ENCODE peak calls at places on chromosome 21, in six cellular contexts. L is mucosa of descending colon, V is GM12865, B is tibial nerve, S is fibroblast of mammary gland, O is AG09309. W is an unnamed sample.
A peak's percentile ranks its signal among the peaks of the same experiment; 100 is the strongest.

GRCh38 chr21:39281207-39281606 is 32.2 kb downstream of the BRWD1 start:
- DNase-seq in L (no peak), V (no peak), B (no peak), S (no peak), O (no peak), W (no peak)

GRCh38 chr21:32844653-32845443 is 73.3 kb upstream of the PAXBP1 start:
- DNase-seq in L (no peak), V (no peak), B (no peak), S (peak; percentile 98), O (peak; percentile 50), W (peak; percentile 37)

GRCh38 chr21:28385845-28386244 is 606.8 kb downstream of the LTN1 start:
- DNase-seq in L (no peak), V (no peak), B (no peak), S (no peak), O (no peak), W (no peak)

GRCh38 chr21:34613679-34614442 is 1.1 kb downstream of the RCAN1 start:
- DNase-seq in L (no peak), V (no peak), B (no peak), S (peak; percentile 31), O (no peak), W (no peak)

GRCh38 chr21:28632718-28633408 is 359.8 kb downstream of the LTN1 start:
- DNase-seq in L (no peak), V (no peak), B (no peak), S (peak; percentile 85), O (no peak), W (no peak)

GRCh38 chr21:38777015-38777414 is 28.7 kb upstream of the ETS2 start:
- DNase-seq in L (no peak), V (no peak), B (no peak), S (no peak), O (no peak), W (no peak)

GRCh38 chr21:39562791-39563770 is 49.7 kb upstream of the B3GALT5 start:
- DNase-seq in L (no peak), V (no peak), B (no peak), S (no peak), O (no peak), W (no peak)

GRCh38 chr21:10272216-10272615 is 249.2 kb upstream of the TPTE start:
- DNase-seq in L (peak; percentile 12), V (no peak), B (no peak), S (no peak), O (no peak), W (no peak)

GRCh38 chr21:38729745-38730401 is 75.9 kb upstream of the ETS2 start:
- DNase-seq in L (no peak), V (no peak), B (no peak), S (no peak), O (no peak), W (no peak)

GRCh38 chr21:41766883-41767605 is at the start of gene RIPK4:
- DNase-seq in L (peak; percentile 87), V (peak; percentile 63), B (no peak), S (no peak), O (no peak), W (peak; percentile 54)

GRCh38 chr21:42079939-42080787 is 9.0 kb downstream of the UMODL1 start:
- DNase-seq in L (no peak), V (no peak), B (no peak), S (peak; percentile 64), O (no peak), W (no peak)

GRCh38 chr21:27407296-27407695 is 440.4 kb upstream of the ADAMTS5 start:
- DNase-seq in L (no peak), V (no peak), B (no peak), S (peak; percentile 25), O (no peak), W (peak; percentile 93)

GRCh38 chr21:33402011-33402979 is 918 bp upstream of the IFNGR2 start:
- DNase-seq in L (peak; percentile 81), V (peak; percentile 69), B (peak; percentile 69), S (peak; percentile 82), O (no peak), W (no peak)

GRCh38 chr21:14850394-14850793 is 214.4 kb downstream of the NRIP1 start:
- DNase-seq in L (no peak), V (no peak), B (no peak), S (peak; percentile 10), O (no peak), W (no peak)

GRCh38 chr21:25953659-25954058 is 216.9 kb downstream of the APP start:
- DNase-seq in L (no peak), V (no peak), B (no peak), S (peak; percentile 46), O (no peak), W (no peak)

GRCh38 chr21:40128891-40129290 is 261.7 kb downstream of the PCP4 start:
- DNase-seq in L (no peak), V (no peak), B (no peak), S (no peak), O (no peak), W (no peak)

GRCh38 chr21:26715878-26716506 is 129.2 kb downstream of the ADAMTS1 start:
- DNase-seq in L (no peak), V (peak; percentile 34), B (peak; percentile 52), S (peak; percentile 57), O (no peak), W (no peak)

GRCh38 chr21:38853421-38853919 is 47.7 kb downstream of the ETS2 start:
- DNase-seq in L (peak; percentile 68), V (peak; percentile 39), B (no peak), S (peak; percentile 95), O (peak; percentile 44), W (peak; percentile 85)

GRCh38 chr21:33751120-33751519 is 108.8 kb downstream of the ITSN1 start:
- DNase-seq in L (no peak), V (no peak), B (no peak), S (peak; percentile 69), O (peak; percentile 2), W (no peak)

GRCh38 chr21:21612446-21612845 is 614.2 kb downstream of the NCAM2 start:
- DNase-seq in L (no peak), V (no peak), B (no peak), S (peak; percentile 96), O (no peak), W (peak; percentile 91)

GRCh38 chr21:31366825-31367224 is 22.8 kb upstream of the TIAM1 start:
- DNase-seq in L (no peak), V (no peak), B (no peak), S (peak; percentile 89), O (no peak), W (peak; percentile 95)

GRCh38 chr21:20250337-20250736 is 747.9 kb upstream of the NCAM2 start:
- DNase-seq in L (no peak), V (no peak), B (no peak), S (no peak), O (no peak), W (no peak)

GRCh38 chr21:42574234-42575027 is 60.8 kb downstream of the SLC37A1 start:
- DNase-seq in L (no peak), V (no peak), B (no peak), S (peak; percentile 24), O (no peak), W (no peak)

GRCh38 chr21:14290584-14290983 is 74.6 kb downstream of the RBM11 start:
- DNase-seq in L (no peak), V (no peak), B (no peak), S (no peak), O (no peak), W (no peak)

GRCh38 chr21:41864311-41865001 is 14.7 kb downstream of the PRDM15 start:
- DNase-seq in L (no peak), V (peak; percentile 57), B (no peak), S (no peak), O (no peak), W (no peak)

GRCh38 chr21:32083175-32083574 is 195.7 kb downstream of the MIS18A start:
- DNase-seq in L (no peak), V (no peak), B (no peak), S (no peak), O (no peak), W (peak; percentile 65)

DNA sequence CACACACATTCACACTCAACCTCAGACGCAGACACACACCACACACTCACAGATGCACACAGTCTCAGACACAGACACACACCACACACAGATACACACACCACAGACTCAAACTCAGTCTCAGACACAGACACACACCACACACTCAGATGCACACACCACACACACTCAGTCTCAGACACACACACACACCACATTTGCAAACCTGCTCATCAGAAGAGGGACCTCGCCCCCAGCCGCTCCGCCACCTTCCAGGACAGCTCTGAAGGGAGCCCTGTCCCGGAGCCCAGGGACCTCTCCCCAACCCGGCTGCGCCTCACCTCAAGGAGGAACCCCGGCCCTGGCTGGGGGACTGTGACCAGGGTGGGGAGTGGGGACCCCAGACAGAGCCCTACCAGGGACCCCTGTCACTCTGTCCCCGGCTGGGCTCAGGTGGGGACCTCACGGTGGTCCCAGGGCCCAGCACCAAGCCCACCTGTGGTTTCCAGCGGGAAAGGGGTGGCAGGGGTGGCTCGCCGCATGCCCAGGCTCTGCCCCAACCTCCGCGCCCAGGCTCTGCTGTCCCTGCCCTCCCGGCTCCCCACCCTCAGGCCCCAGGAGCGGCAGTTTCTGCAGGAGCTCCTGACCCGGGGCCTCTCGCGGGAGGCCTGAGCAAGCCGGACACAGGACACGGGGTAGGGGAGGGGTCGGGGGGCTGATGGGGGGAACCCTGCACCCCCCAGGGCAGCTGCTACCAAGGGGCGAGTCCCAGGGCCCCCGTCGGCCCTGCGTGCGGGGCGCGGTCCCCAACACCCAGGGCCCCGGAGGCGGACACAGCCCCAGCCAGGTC is 701 bp upstream of the COL6A2 start:
- DNase-seq in L (peak; percentile 44), V (no peak), B (no peak), S (peak; percentile 31), O (no peak), W (no peak)
- H3K4me3 ChIP-seq in L (no peak overlapping the region), V (no peak overlapping the region), B (peak overlapping the region; percentile 52), S (peak overlapping the region; percentile 59), O (peak overlapping the region; percentile 75), W (no peak overlapping the region)

DNA sequence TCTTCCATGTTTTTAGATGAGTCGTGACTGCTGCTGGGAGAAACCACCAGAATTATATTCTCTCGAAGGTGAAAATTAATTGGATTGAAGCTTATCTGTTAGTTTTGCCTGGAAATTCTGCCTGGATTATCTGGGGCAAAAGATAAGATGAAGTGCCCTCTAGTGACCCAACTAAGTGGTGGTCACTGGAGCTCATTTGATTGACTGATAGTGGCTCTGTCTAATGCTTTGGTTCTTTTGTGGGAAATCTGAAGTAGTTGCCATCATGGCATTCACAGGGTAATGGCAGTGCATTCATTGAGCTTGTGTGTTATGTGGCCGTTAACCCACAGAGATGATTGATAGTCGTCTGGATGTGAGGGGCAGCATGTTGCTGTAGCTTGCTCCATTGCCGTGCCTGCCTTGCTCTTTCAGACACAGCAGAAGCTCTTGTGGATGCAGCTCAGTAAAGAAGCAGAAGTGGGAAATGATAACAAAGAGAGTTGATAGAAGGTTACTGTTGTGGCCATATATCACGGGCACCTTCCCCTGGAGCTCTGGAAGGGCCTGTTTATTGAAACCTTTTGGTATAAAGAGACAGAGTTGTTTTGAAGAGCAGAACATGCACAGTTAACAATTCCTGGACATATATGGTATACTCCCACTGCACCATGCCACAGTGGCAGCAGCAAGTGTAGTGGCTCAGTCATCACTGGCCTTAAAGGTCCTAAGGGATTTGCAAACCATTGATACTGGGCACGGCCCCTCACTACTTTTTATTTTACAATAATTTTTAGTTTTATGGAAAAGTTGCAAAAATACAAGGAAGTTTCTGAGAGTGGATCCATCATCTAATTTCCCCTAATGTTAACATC is 42.0 kb downstream of the CXADR start:
- DNase-seq in L (no peak), V (no peak), B (no peak), S (peak; percentile 35), O (no peak), W (no peak)
- TF ChIP-seq CTCF in L (no peak), V (no peak), B (peak; percentile 24), S (peak; percentile 42), O (no peak), W (peak; percentile 31)

GRCh38 chr21:36700961-36701911 is 2.3 kb downstream of the SIM2 start:
- DNase-seq in L (no peak), V (no peak), B (no peak), S (no peak), O (no peak), W (no peak)
- H3K4me3 ChIP-seq in L (no peak overlapping the region), V (no peak overlapping the region), B (peak overlapping the region; percentile 13), S (no peak overlapping the region), O (no peak overlapping the region), W (no peak overlapping the region)

GRCh38 chr21:44012474-44013379 is 618 bp downstream of the TRAPPC10 start:
- DNase-seq in L (peak; percentile 90), V (peak; percentile 91), B (peak; percentile 19), S (no peak), O (no peak), W (no peak)
- TF ChIP-seq CTCF in L (no peak), V (peak; percentile 58), B (no peak), S (no peak), O (no peak), W (no peak)